ENCODE peak calls at places on chromosomes 16 and 17, in eight cellular contexts. I is activated CD8-positive, alpha-beta T cell treated with anti-CD3 and anti-CD28 coated beads for 36 hours; D is nephron progenitor cell; P is RWPE1; R is NCI-H1436 treated with DMSO at 0.1 percent for 48 hours; H is heart right ventricle; O is Panc1; B is AG09309. V is an unnamed sample.

GRCh38 chr17:5758651-5759050 is 174.3 kb upstream of the NLRP1 start:
- DNase-seq in H (no peak), O (no peak), B (no peak), R (no peak), D (no peak), P (peak; percentile 63), I (peak; percentile 7), V (no peak)

GRCh38 chr16:89315791-89316581 is 98.5 kb downstream of the ZNF778 start:
- DNase-seq in H (peak; percentile 51), R (no peak), O (peak; percentile 83), I (peak; percentile 87), D (no peak), P (peak; percentile 76), B (no peak), V (no peak)

GRCh38 chr17:11719852-11720251 is 121.6 kb downstream of the DNAH9 start:
- DNase-seq in B (no peak), P (no peak), H (no peak), I (no peak), O (no peak), R (no peak), D (no peak), V (no peak)

GRCh38 chr17:78323821-78324390 is 36.0 kb downstream of the SOCS3 start:
- DNase-seq in H (no peak), D (no peak), P (no peak), B (no peak), O (no peak), I (no peak), R (no peak), V (no peak)

GRCh38 chr17:73160980-73161630 is 3.7 kb upstream of the SSTR2 start:
- DNase-seq in P (no peak), D (no peak), H (no peak), I (no peak), B (no peak), R (no peak), O (no peak), V (no peak)

GRCh38 chr16:17375388-17376304 is 95.1 kb downstream of the XYLT1 start:
- DNase-seq in O (no peak), R (no peak), H (no peak), B (no peak), I (no peak), D (no peak), P (no peak), V (no peak)

GRCh38 chr17:338442-339192 is 14.0 kb downstream of the RPH3AL start:
- DNase-seq in R (no peak), P (no peak), D (no peak), H (no peak), I (no peak), B (no peak), O (no peak), V (no peak)

GRCh38 chr17:50686494-50687199 is 21.1 kb downstream of the ANKRD40 start:
- DNase-seq in P (peak; percentile 78), D (no peak), I (no peak), O (no peak), B (peak; percentile 59), H (no peak), R (no peak), V (no peak)

GRCh38 chr17:11545696-11546095 is 52.6 kb upstream of the DNAH9 start:
- DNase-seq in O (no peak), D (no peak), H (no peak), R (no peak), B (no peak), I (no peak), P (no peak), V (no peak)

GRCh38 chr16:976389-976931 is 5.1 kb upstream of the SOX8 start:
- DNase-seq in R (no peak), B (no peak), H (no peak), D (no peak), O (no peak), P (no peak), I (peak; percentile 66), V (no peak)